ENCODE peak calls at places on chromosomes 5 and 9, in five cellular contexts. Q, A, L, G and D are unnamed samples.

GRCh38 chr5:15943487-15943886 is 236.1 kb downstream of the MARCHF11 start:
- DNase-seq in Q (no peak), A (no peak), L (no peak), G (no peak), D (no peak)

GRCh38 chr9:116282598-116282997 is 129.0 kb downstream of the PAPPA start:
- DNase-seq in Q (no peak), A (no peak), L (no peak), G (no peak), D (no peak)

GRCh38 chr5:1665231-1665630 is 134.4 kb downstream of the MRPL36 start:
- DNase-seq in Q (no peak), A (no peak), L (no peak), G (no peak), D (peak; percentile 32)

GRCh38 chr5:180047667-180048066 is 23.9 kb downstream of the RNF130 start:
- DNase-seq in Q (no peak), A (no peak), L (no peak), G (no peak), D (no peak)

GRCh38 chr9:5509573-5509972 is 758 bp upstream of the PDCD1LG2 start:
- DNase-seq in Q (no peak), A (peak; percentile 18), L (no peak), G (no peak), D (no peak)

GRCh38 chr9:23215688-23216087 is 610.4 kb downstream of the ELAVL2 start:
- DNase-seq in Q (no peak), A (no peak), L (no peak), G (no peak), D (no peak)

GRCh38 chr9:114286146-114286679 is 36.7 kb upstream of the ORM1 start:
- DNase-seq in Q (no peak), A (no peak), L (no peak), G (no peak), D (peak; percentile 11)

GRCh38 chr5:178673801-178674200 is 47.0 kb upstream of the CLK4 start:
- DNase-seq in Q (no peak), A (no peak), L (no peak), G (no peak), D (no peak)